ENCODE peak calls at places on chromosome 3, in eight cellular contexts. E is natural killer cell, V is HEK293T, N is heart left ventricle, G is heart right ventricle, Q is neural progenitor cell, Y is neuronal stem cell, J is NCI-H345. F is an unnamed sample.

GRCh38 chr3:195904364-195904763 is 4.0 kb downstream of the TNK2 start:
- DNase-seq in E (no peak), V (no peak), N (no peak), G (no peak), Q (no peak), Y (no peak), J (no peak), F (no peak)

GRCh38 chr3:111603679-111604643 is 8.8 kb upstream of the ZBED2 start:
- DNase-seq in E (no peak), V (no peak), N (no peak), G (no peak), Q (no peak), Y (no peak), J (no peak), F (no peak)

GRCh38 chr3:53236112-53236841 is 19.5 kb downstream of the TKT start:
- DNase-seq in E (no peak), V (no peak), N (peak; percentile 84), G (peak; percentile 73), Q (no peak), Y (no peak), J (no peak), F (no peak)

GRCh38 chr3:177800565-177800964 is 603.3 kb upstream of the TBL1XR1 start:
- DNase-seq in E (no peak), V (no peak), N (no peak), G (no peak), Q (no peak), Y (no peak), J (no peak), F (no peak)

GRCh38 chr3:69787436-69788168 is 48.3 kb downstream of the MITF start:
- DNase-seq in E (no peak), V (no peak), N (no peak), G (no peak), Q (no peak), Y (no peak), J (no peak), F (no peak)

GRCh38 chr3:13348671-13349396 is 71.3 kb downstream of the NUP210 start:
- DNase-seq in E (no peak), V (no peak), N (no peak), G (no peak), Q (peak; percentile 51), Y (no peak), J (no peak), F (no peak)

GRCh38 chr3:58034738-58035511 is 26.7 kb downstream of the FLNB start:
- DNase-seq in E (peak; percentile 17), V (no peak), N (no peak), G (no peak), Q (peak; percentile 53), Y (no peak), J (no peak), F (peak; percentile 11)

GRCh38 chr3:33799202-33799551 is 747 bp downstream of the PDCD6IP start:
- DNase-seq in E (no peak), V (no peak), N (no peak), G (no peak), Q (no peak), Y (no peak), J (no peak), F (no peak)

GRCh38 chr3:170154084-170154483 is 27.4 kb downstream of the PHC3 start:
- DNase-seq in E (no peak), V (no peak), N (no peak), G (no peak), Q (no peak), Y (no peak), J (no peak), F (no peak)

F was measured in effector CD8-positive, alpha-beta T cell.